ENCODE peak calls at places on chromosome 22, in five cellular contexts. One of them, this sample, is unnamed.

GRCh38 chr22:37564111-37564711 is 3.9 kb downstream of the CDC42EP1 start:
- DNase-seq in right lobe of liver: no peak
- DNase-seq in lung: no peak
- DNase-seq in kidney: no peak
- DNase-seq in PC-9: no peak
- DNase-seq in this sample: peak

GRCh38 chr22:38601221-38601764 is 31.3 kb upstream of the DMC1 start:
- DNase-seq in right lobe of liver: no peak
- DNase-seq in lung: no peak
- DNase-seq in kidney: no peak
- DNase-seq in PC-9: no peak
- DNase-seq in this sample: no peak

GRCh38 chr22:37501176-37501609 is 15.0 kb upstream of the MFNG start:
- DNase-seq in right lobe of liver: peak
- DNase-seq in lung: no peak
- DNase-seq in kidney: peak
- DNase-seq in PC-9: no peak
- DNase-seq in this sample: peak

GRCh38 chr22:24474221-24474620 is 20.9 kb upstream of the UPB1 start:
- DNase-seq in right lobe of liver: no peak
- DNase-seq in lung: no peak
- DNase-seq in kidney: no peak
- DNase-seq in PC-9: peak
- DNase-seq in this sample: no peak

GRCh38 chr22:33076368-33076767 is 18.2 kb upstream of the SYN3 start:
- DNase-seq in right lobe of liver: no peak
- DNase-seq in lung: no peak
- DNase-seq in kidney: no peak
- DNase-seq in PC-9: no peak
- DNase-seq in this sample: no peak

GRCh38 chr22:27994481-27995331 is 75.7 kb upstream of the PITPNB start:
- DNase-seq in right lobe of liver: no peak
- DNase-seq in lung: no peak
- DNase-seq in kidney: no peak
- DNase-seq in PC-9: no peak
- DNase-seq in this sample: peak

GRCh38 chr22:19848298-19849224 is 6.1 kb downstream of the GNB1L start:
- DNase-seq in right lobe of liver: peak
- DNase-seq in lung: peak
- DNase-seq in kidney: peak
- DNase-seq in PC-9: peak
- DNase-seq in this sample: no peak

GRCh38 chr22:37686002-37686982 is at the start of gene NOL12:
- DNase-seq in right lobe of liver: peak
- DNase-seq in lung: peak
- DNase-seq in kidney: peak
- DNase-seq in PC-9: peak
- DNase-seq in this sample: peak

GRCh38 chr22:29012923-29013322 is 48.7 kb downstream of the C22orf31 start:
- DNase-seq in right lobe of liver: no peak
- DNase-seq in lung: no peak
- DNase-seq in kidney: no peak
- DNase-seq in PC-9: no peak
- DNase-seq in this sample: no peak

GRCh38 chr22:37663521-37664140 is 5.1 kb downstream of the PDXP start:
- DNase-seq in right lobe of liver: no peak
- DNase-seq in lung: no peak
- DNase-seq in kidney: no peak
- DNase-seq in PC-9: no peak
- DNase-seq in this sample: no peak

GRCh38 chr22:20039683-20040325 is 18.9 kb downstream of the TANGO2 start:
- DNase-seq in right lobe of liver: no peak
- DNase-seq in lung: no peak
- DNase-seq in kidney: no peak
- DNase-seq in PC-9: no peak
- DNase-seq in this sample: no peak

GRCh38 chr22:21102659-21103267 is 57.0 kb downstream of the LRRC74B start:
- DNase-seq in right lobe of liver: peak
- DNase-seq in lung: peak
- DNase-seq in kidney: peak
- DNase-seq in PC-9: peak
- DNase-seq in this sample: peak
- TF ChIP-seq CTCF in right lobe of liver: peak
- TF ChIP-seq CTCF in lung: peak
- TF ChIP-seq CTCF in kidney: peak
- TF ChIP-seq CTCF in PC-9: peak
- TF ChIP-seq CTCF in this sample: peak

GRCh38 chr22:35337932-35338331 is 38.2 kb downstream of the TOM1 start:
- DNase-seq in right lobe of liver: no peak
- DNase-seq in lung: no peak
- DNase-seq in kidney: peak
- DNase-seq in PC-9: no peak
- DNase-seq in this sample: no peak
- TF ChIP-seq CTCF in right lobe of liver: peak
- TF ChIP-seq CTCF in lung: no peak
- TF ChIP-seq CTCF in kidney: no peak
- TF ChIP-seq CTCF in PC-9: no peak
- TF ChIP-seq CTCF in this sample: no peak

DNA sequence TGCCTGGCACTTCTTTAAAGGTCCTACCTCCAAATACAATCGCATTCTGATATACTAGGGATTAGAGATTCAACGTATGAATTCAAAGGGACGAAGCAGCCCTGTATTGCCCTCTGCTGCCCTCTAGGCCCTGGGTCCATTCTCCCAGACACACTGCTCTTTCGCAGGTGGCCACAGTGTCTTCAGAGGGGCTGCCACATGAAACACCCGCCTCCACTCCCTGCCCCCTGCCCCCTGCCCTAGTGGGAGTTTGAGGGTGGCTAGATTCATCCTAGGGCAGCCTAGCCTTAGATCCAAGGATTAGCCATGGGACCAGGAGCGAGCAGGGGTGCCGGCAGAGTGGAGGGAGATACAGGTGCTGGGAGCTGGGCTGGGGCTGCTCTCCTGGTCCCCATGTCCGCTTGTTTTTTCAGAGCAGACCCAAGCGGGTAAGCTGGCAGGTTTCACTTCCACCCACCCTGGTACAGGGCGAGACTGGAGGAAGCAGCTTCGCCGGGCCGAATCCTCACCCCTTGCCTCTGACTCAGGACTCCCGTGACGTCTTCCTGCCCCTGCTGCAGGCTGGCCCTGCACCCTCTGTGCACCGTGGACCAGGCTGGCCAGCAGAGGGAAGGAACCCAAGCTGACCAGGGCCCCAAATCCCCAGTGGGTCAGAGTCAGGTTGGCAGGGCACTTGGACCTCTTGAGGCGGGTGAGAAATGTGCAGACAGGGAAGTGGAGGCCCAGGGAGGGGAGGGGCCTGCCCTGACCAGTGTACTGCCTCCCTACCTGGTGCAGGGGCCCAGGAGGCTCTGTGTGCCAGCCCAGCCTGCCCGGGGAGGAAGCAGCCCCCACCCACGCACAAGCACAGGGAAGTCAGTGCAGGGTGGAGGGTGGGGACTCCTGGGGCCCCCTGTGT is 28.4 kb upstream of the HMOX1 start:
- DNase-seq in right lobe of liver: peak
- DNase-seq in lung: peak
- DNase-seq in kidney: peak
- DNase-seq in PC-9: no peak
- DNase-seq in this sample: peak
- TF ChIP-seq CTCF in right lobe of liver: peak
- TF ChIP-seq CTCF in lung: no peak
- TF ChIP-seq CTCF in kidney: peak
- TF ChIP-seq CTCF in PC-9: no peak
- TF ChIP-seq CTCF in this sample: peak

DNA sequence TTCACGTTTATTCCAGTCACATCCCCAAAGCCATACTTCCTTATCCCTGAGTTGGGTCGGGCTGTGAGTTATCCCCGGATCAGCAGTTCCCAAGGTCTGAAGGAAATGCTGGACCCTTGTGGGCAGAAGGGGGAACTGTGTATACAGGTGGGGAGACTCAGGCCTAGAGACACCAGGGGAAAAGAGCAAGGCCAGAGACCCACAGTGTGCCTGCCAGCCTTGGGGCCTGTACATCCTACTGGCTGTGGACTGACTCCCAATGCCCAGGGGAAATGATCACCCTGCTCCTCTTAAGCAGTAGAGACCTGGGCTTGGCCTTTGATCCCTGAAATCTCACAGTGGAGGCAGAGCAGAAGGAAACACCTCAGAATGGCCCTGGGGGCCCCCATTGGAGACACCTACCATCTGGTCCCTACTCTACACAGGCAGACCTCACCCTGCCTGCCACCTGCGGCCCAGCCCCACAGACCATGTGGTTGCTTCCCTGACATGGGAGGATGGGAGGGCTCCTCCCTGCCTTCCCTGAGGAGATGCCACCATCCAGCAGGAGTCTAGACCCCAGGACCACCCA is 1.3 kb downstream of the SELENOM start:
- DNase-seq in right lobe of liver: no peak
- DNase-seq in lung: no peak
- DNase-seq in kidney: no peak
- DNase-seq in PC-9: peak
- DNase-seq in this sample: peak
- TF ChIP-seq CTCF in right lobe of liver: no peak
- TF ChIP-seq CTCF in lung: no peak
- TF ChIP-seq CTCF in kidney: no peak
- TF ChIP-seq CTCF in PC-9: no peak
- TF ChIP-seq CTCF in this sample: no peak

GRCh38 chr22:42269407-42270177 is 861 bp downstream of the TCF20 start:
- DNase-seq in right lobe of liver: peak
- DNase-seq in lung: peak
- DNase-seq in kidney: peak
- DNase-seq in PC-9: peak
- DNase-seq in this sample: peak
- TF ChIP-seq CTCF in right lobe of liver: no peak
- TF ChIP-seq CTCF in lung: no peak
- TF ChIP-seq CTCF in kidney: no peak
- TF ChIP-seq CTCF in PC-9: no peak
- TF ChIP-seq CTCF in this sample: peak

DNA sequence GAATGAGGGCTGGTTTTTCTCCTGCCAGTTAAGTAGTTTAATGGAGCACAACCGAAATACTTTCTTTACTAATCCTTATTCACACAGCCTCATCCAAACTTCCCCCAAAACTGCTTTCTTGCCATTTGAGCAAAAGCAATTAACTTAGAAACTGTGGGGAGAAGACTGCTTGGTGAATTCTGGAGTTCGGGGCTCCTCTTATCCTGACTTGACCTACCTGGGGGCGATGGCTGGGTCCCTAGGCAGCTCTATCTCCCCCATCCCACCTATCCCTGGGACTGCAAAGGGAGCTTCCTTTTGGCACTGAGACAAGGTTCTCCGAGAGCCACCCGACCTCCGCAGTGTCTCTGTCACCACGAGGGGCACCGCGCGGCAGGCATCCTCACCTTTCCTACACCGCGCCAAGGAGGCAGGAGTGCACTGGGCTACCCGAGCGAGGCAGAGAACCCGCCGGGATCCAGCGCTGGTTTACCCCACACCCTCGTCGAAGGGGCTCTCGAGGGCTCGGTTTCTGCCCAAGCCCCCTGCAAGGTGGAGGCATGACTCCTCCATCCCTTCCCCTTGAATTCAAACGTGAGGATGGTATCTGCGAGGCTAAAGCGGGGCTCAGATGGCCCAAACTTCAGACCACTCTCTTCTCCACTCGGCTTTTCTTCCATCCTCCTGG is 731 bp downstream of the DESI1 start:
- DNase-seq in right lobe of liver: peak
- DNase-seq in lung: peak
- DNase-seq in kidney: peak
- DNase-seq in PC-9: peak
- DNase-seq in this sample: peak
- TF ChIP-seq CTCF in right lobe of liver: no peak
- TF ChIP-seq CTCF in lung: no peak
- TF ChIP-seq CTCF in kidney: no peak
- TF ChIP-seq CTCF in PC-9: no peak
- TF ChIP-seq CTCF in this sample: no peak

DNA sequence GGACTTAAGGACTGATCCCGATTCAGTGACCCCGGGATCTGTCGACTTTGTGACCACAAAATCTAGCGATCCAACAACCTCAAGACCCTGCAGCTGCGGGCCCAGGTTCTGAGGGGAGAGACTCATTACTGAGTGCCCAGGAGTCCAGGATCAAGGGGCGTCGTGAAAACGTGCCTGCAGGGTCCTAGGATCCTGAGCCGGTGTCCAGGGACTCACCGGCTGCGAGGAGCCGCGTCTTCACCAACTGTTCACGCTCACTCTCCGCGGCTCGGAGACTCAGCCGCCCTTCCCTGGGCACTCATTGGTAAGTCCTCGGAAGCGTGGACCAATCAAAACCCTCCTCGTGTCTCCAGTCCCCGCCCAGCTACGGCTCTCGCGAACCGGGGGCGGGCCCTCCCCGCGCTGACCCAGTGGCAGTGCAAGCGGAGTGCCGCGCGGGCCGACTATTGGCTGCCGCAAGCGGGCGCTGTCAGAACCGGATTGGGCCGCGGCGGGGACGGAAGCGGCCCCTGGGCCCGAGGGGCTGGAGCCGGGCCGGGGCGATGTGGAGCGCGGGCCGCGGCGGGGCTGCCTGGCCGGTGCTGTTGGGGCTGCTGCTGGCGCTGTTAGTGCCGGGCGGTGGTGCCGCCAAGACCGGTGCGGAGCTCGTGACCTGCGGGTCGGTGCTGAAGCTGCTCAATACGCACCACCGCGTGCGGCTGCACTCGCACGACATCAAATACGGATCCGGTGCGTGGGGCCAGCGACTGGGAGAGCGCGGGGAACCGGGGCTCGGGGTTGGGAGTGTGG is at the start of gene SDF2L1:
- DNase-seq in right lobe of liver: peak
- DNase-seq in lung: peak
- DNase-seq in kidney: peak
- DNase-seq in PC-9: peak
- DNase-seq in this sample: peak
- TF ChIP-seq CTCF in right lobe of liver: peak
- TF ChIP-seq CTCF in lung: peak
- TF ChIP-seq CTCF in kidney: peak
- TF ChIP-seq CTCF in PC-9: peak
- TF ChIP-seq CTCF in this sample: no peak

This sample was measured in heart left ventricle.